ENCODE peak calls at places on chromosomes 3 and 15, in seven cellular contexts. N, I, J, F, X, E and T are unnamed samples.

GRCh38 chr3:188026191-188026968 is 127.6 kb upstream of the LPP start:
- DNase-seq in F (no peak), I (no peak), X (no peak), J (no peak), N (no peak), E (no peak), T (no peak)

GRCh38 chr3:50340404-50341329 is at the start of gene RASSF1:
- DNase-seq in F (peak), X (peak), E (peak), I (peak), N (peak), J (peak), T (peak)

GRCh38 chr3:119323401-119324107 is 29.4 kb downstream of the ARHGAP31 start:
- DNase-seq in I (peak), X (no peak), N (peak), F (peak), E (no peak), J (no peak), T (no peak)

GRCh38 chr3:107545680-107546120 is 22.9 kb downstream of the BBX start:
- DNase-seq in N (no peak), F (no peak), I (peak), J (no peak), E (no peak), X (no peak), T (no peak)

GRCh38 chr3:99467420-99467819 is 171.0 kb upstream of the COL8A1 start:
- DNase-seq in F (no peak), N (no peak), X (no peak), I (no peak), J (no peak), E (no peak), T (no peak)

GRCh38 chr15:72764656-72765055 is 18.9 kb downstream of the ADPGK start:
- DNase-seq in X (no peak), E (no peak), I (no peak), J (no peak), F (no peak), N (no peak), T (no peak)

GRCh38 chr15:27545494-27546255 is 553.4 kb downstream of the OCA2 start:
- DNase-seq in J (no peak), I (no peak), X (no peak), F (no peak), N (no peak), E (no peak), T (no peak)

GRCh38 chr3:57856675-57857074 is 100.6 kb downstream of the SLMAP start:
- DNase-seq in X (peak), E (no peak), J (no peak), I (peak), F (peak), N (no peak), T (peak)

GRCh38 chr3:40793739-40794138 is 269.0 kb downstream of the ZNF621 start:
- DNase-seq in F (no peak), I (no peak), E (no peak), N (no peak), X (no peak), J (no peak), T (no peak)

GRCh38 chr15:67043939-67044771 is 21.2 kb upstream of the SMAD3 start:
- DNase-seq in N (no peak), X (peak), E (no peak), F (no peak), I (peak), J (no peak), T (no peak)

GRCh38 chr3:149342413-149343340 is 9.2 kb upstream of the TM4SF18 start:
- DNase-seq in I (peak), N (no peak), J (no peak), E (no peak), F (peak), X (peak), T (no peak)

GRCh38 chr3:98501863-98502262 is 4.4 kb downstream of the OR5K2 start:
- DNase-seq in E (no peak), N (no peak), X (no peak), J (no peak), F (no peak), I (no peak), T (no peak)

DNA sequence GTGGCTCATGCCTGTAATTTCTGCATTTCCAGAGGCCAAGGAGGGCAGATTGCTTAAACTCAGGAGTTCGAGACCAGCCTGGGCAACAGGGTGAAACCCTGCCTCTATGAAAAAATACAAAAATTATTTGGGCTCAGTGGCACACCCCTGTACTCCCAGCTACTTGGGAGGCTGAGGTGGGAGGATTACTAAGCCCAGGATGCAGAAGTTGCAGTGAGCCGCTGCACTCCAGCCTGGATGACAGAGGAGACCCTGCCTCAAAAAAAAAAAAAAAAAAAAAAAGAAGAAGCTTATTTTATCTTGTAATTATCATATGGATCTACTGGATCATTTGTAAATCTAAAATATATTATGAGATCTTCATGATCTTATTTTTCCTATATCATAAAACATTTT is 84.1 kb downstream of the PPCDC start:
- DNase-seq in J (no peak), I (no peak), N (no peak), X (no peak), F (peak), E (no peak), T (no peak)
- H3K4me3 ChIP-seq in J (no peak), I (no peak), N (no peak), X (no peak), F (peak), E (no peak), T (no peak)

GRCh38 chr3:184249412-184250166 is at the start of gene EEF1AKMT4:
- DNase-seq in N (peak), X (peak), I (peak), J (peak), E (peak), F (peak), T (peak)
- TF ChIP-seq CTCF in N (peak), X (peak), I (peak), J (no peak), E (peak), F (peak), T (peak)

GRCh38 chr15:56984681-56985515 is 66.5 kb downstream of the TCF12 start:
- DNase-seq in X (peak), E (no peak), I (peak), J (no peak), F (peak), N (no peak), T (no peak)

GRCh38 chr15:56987286-56987685 is 68.8 kb downstream of the TCF12 start:
- DNase-seq in J (no peak), X (no peak), E (no peak), F (no peak), I (no peak), N (no peak), T (no peak)

GRCh38 chr15:56982987-56983386 is 64.5 kb downstream of the TCF12 start:
- DNase-seq in I (no peak), F (no peak), E (no peak), X (no peak), J (no peak), N (no peak), T (no peak)

GRCh38 chr15:56988219-56988618 is 69.8 kb downstream of the TCF12 start:
- DNase-seq in E (no peak), I (no peak), F (no peak), X (no peak), N (no peak), J (no peak), T (no peak)

GRCh38 chr15:56985871-56986270 is 67.4 kb downstream of the TCF12 start:
- DNase-seq in X (no peak), E (no peak), I (peak), F (no peak), N (no peak), J (no peak), T (no peak)
- H3K4me3 ChIP-seq in X (no peak), E (no peak), I (no peak), F (no peak), N (no peak), J (no peak), T (no peak)

GRCh38 chr3:167102071-167102470 is 278.0 kb downstream of the ZBBX start:
- DNase-seq in J (no peak), N (no peak), I (no peak), X (no peak), F (peak), E (no peak), T (peak)
- TF ChIP-seq CTCF in J (no peak), N (no peak), I (no peak), X (no peak), F (peak), E (no peak), T (peak)

GRCh38 chr3:120497813-120498212 is 47.0 kb upstream of the FSTL1 start:
- DNase-seq in E (no peak), J (no peak), I (peak), N (no peak), X (no peak), F (no peak), T (no peak)

GRCh38 chr3:120495809-120496208 is 45.0 kb upstream of the FSTL1 start:
- DNase-seq in I (peak), N (no peak), J (no peak), F (peak), E (no peak), X (no peak), T (no peak)

GRCh38 chr3:120498947-120499346 is 48.2 kb upstream of the FSTL1 start:
- DNase-seq in N (no peak), X (peak), I (peak), J (no peak), E (peak), F (no peak), T (no peak)

GRCh38 chr3:120496278-120496975 is 45.6 kb upstream of the FSTL1 start:
- DNase-seq in E (no peak), I (peak), N (no peak), J (no peak), F (no peak), X (peak), T (no peak)

GRCh38 chr3:120497318-120497717 is 46.5 kb upstream of the FSTL1 start:
- DNase-seq in N (no peak), J (no peak), I (peak), E (no peak), F (no peak), X (peak), T (no peak)
- H3K4me3 ChIP-seq in N (no peak), J (no peak), I (no peak), E (no peak), F (no peak), X (peak), T (no peak)